ENCODE peak calls at places on chromosome 5, in five cellular contexts. O is H1, Y is neural crest cell, B is pancreas, E is tibial artery. H is an unnamed sample.

GRCh38 chr5:88203977-88204735 is 64.5 kb downstream of the TMEM161B start:
- DNase-seq in Y (peak; percentile 18), O (no peak), E (no peak), B (no peak), H (no peak)

GRCh38 chr5:172353271-172353807 is 69.8 kb upstream of the UBTD2 start:
- DNase-seq in Y (no peak), O (no peak), E (no peak), B (no peak), H (no peak)

GRCh38 chr5:135242021-135242480 is 157.0 kb downstream of the MACROH2A1 start:
- DNase-seq in Y (no peak), B (no peak), O (no peak), E (no peak), H (no peak)

GRCh38 chr5:35438786-35439185 is 178.9 kb upstream of the SPEF2 start:
- DNase-seq in Y (no peak), O (no peak), B (no peak), E (no peak), H (no peak)

GRCh38 chr5:21709766-21710165 is 1143.4 kb downstream of the CDH12 start:
- DNase-seq in Y (no peak), E (no peak), B (no peak), O (no peak), H (no peak)

GRCh38 chr5:123452401-123452800 is 29.2 kb upstream of the CEP120 start:
- DNase-seq in O (no peak), Y (no peak), E (no peak), B (no peak), H (no peak)

GRCh38 chr5:146425023-146425422 is 22.1 kb upstream of the TCERG1 start:
- DNase-seq in B (no peak), E (no peak), Y (no peak), O (no peak), H (no peak)

GRCh38 chr5:87127956-87128687 is 139.6 kb upstream of the RASA1 start:
- DNase-seq in E (no peak), O (no peak), Y (no peak), B (no peak), H (no peak)

GRCh38 chr5:74643160-74643562 is 2.6 kb upstream of the ENC1 start:
- DNase-seq in B (no peak), O (no peak), Y (no peak), E (no peak), H (peak; percentile 76)

GRCh38 chr5:39757121-39757520 is 332.3 kb upstream of the DAB2 start:
- DNase-seq in E (no peak), O (no peak), B (no peak), Y (no peak), H (no peak)

GRCh38 chr5:141491323-141492167 is 2.7 kb downstream of the PCDHGC5 start:
- DNase-seq in B (no peak), E (no peak), Y (no peak), O (no peak), H (no peak)

GRCh38 chr5:102792705-102793104 is 37.6 kb downstream of the PAM start:
- DNase-seq in Y (no peak), O (no peak), B (no peak), E (no peak), H (no peak)

GRCh38 chr5:132528866-132529634 is 14.3 kb downstream of the IL5 start:
- DNase-seq in E (no peak), O (no peak), B (no peak), Y (no peak), H (no peak)

GRCh38 chr5:164119806-164120440 is 614.5 kb downstream of the MAT2B start:
- DNase-seq in E (no peak), B (no peak), Y (no peak), O (no peak), H (no peak)

GRCh38 chr5:30099634-30100033 is 1093.9 kb upstream of the CDH6 start:
- DNase-seq in O (no peak), E (no peak), Y (no peak), B (no peak), H (no peak)

GRCh38 chr5:30574761-30575160 is 618.7 kb upstream of the CDH6 start:
- DNase-seq in O (no peak), E (no peak), B (no peak), Y (no peak), H (no peak)

GRCh38 chr5:142792012-142792864 is 22.1 kb downstream of the ARHGAP26 start:
- DNase-seq in B (no peak), O (no peak), Y (no peak), E (no peak), H (no peak)

GRCh38 chr5:107560377-107560776 is 110.4 kb downstream of the EFNA5 start:
- DNase-seq in Y (no peak), O (no peak), E (no peak), B (no peak), H (no peak)

GRCh38 chr5:171957591-171958251 is 48.7 kb downstream of the FBXW11 start:
- DNase-seq in E (no peak), B (peak; percentile 44), Y (no peak), O (no peak), H (no peak)

GRCh38 chr5:119269061-119269579 is 86.7 kb upstream of the TNFAIP8 start:
- DNase-seq in O (no peak), E (peak; percentile 26), B (peak; percentile 43), Y (no peak), H (no peak)

GRCh38 chr5:77239126-77239741 is 28.8 kb downstream of the PDE8B start:
- DNase-seq in E (no peak), B (no peak), O (no peak), Y (no peak), H (no peak)

GRCh38 chr5:127757576-127757975 is 54.4 kb downstream of the CCDC192 start:
- DNase-seq in Y (no peak), O (no peak), B (peak; percentile 11), E (no peak), H (no peak)

GRCh38 chr5:77214151-77214550 is 3.7 kb downstream of the PDE8B start:
- DNase-seq in B (no peak), O (no peak), Y (no peak), E (no peak), H (no peak)

GRCh38 chr5:127561254-127561653 is 43.8 kb downstream of the PRRC1 start:
- DNase-seq in O (no peak), E (no peak), Y (no peak), B (no peak), H (no peak)

GRCh38 chr5:96324708-96325107 is 108.3 kb downstream of the PCSK1 start:
- DNase-seq in Y (no peak), E (no peak), B (no peak), O (no peak), H (no peak)

GRCh38 chr5:176888016-176888864 is 10.9 kb downstream of the HK3 start:
- DNase-seq in B (no peak), O (no peak), E (no peak), Y (no peak), H (peak; percentile 33)

GRCh38 chr5:84028093-84028492 is 307.4 kb upstream of the HAPLN1 start:
- DNase-seq in Y (no peak), B (no peak), E (no peak), O (no peak), H (no peak)

GRCh38 chr5:170184007-170184687 is 48.6 kb upstream of the C5orf58 start:
- DNase-seq in B (peak; percentile 29), E (peak; percentile 33), Y (peak; percentile 83), O (peak; percentile 43), H (no peak)

GRCh38 chr5:102958481-102959011 is 161.4 kb downstream of the GIN1 start:
- DNase-seq in O (no peak), Y (no peak), B (no peak), E (no peak), H (no peak)

GRCh38 chr5:177336112-177336511 is 15.4 kb downstream of the LMAN2 start:
- DNase-seq in O (no peak), B (no peak), Y (no peak), E (no peak), H (no peak)

GRCh38 chr5:1762878-1763547 is 36.6 kb downstream of the MRPL36 start:
- DNase-seq in B (no peak), E (peak; percentile 4), O (no peak), Y (no peak), H (no peak)

GRCh38 chr5:138274189-138274853 is at the start of gene GFRA3:
- DNase-seq in B (no peak), O (no peak), Y (peak; percentile 17), E (no peak), H (no peak)

GRCh38 chr5:73296772-73297171 is 123.8 kb downstream of the TMEM174 start:
- DNase-seq in O (no peak), B (no peak), Y (no peak), E (no peak), H (no peak)

GRCh38 chr5:146910239-146910638 is 31.7 kb upstream of the PPP2R2B start:
- DNase-seq in Y (no peak), E (no peak), O (no peak), B (no peak), H (no peak)

GRCh38 chr5:9376363-9377117 is 169.3 kb downstream of the SEMA5A start:
- DNase-seq in E (no peak), Y (no peak), O (no peak), B (no peak), H (no peak)

DNA sequence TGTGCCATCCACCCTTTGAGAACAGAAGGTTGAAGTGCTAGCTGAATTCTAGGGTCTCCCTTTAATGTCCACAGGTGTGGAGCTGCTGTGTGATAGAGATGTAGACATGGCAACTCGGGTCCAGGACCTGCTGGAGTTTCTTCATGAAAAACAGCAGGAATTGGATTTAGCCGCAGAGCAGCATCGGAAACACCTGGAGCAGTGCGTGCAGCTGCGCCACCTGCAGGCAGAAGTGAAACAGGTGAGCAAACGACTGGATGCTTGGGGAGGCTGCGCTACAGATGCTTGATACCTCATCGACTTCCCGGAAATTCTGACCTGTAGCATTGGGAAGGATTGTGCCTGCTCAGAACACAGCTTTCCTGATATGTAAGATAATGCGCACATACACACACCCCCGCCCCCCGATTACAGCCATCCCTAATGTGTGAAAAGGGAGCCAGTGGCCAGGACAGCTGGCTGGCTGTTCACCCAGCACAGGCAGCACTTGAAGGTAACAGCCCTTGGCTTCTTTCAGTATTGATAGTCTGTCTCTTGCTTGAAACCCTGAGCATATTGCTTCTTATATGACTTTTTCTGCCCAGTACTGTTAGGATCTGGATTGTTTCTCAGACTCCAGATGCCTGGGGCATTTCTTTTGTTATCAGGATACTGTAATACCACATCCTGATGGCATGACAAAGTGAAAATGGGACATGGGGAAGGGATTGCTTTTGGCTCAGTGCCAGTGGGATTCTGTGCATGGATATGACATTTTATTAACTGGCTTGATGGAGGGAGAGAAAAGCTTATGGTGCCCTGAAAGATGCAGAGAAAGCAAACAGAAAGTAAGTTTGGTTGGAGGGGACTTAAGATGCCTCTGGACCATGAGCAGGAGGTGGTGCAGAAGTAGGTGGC is 216.8 kb upstream of the OTULINL start:
- DNase-seq in O (peak; percentile 44), B (peak; percentile 32), Y (no peak), E (no peak), H (no peak)
- TF ChIP-seq CTCF in O (peak; percentile 97), B (peak; percentile 29), Y (peak; percentile 62), E (no peak), H (peak; percentile 32)

GRCh38 chr5:68891718-68892117 is 202.1 kb upstream of the SLC30A5 start:
- DNase-seq in B (no peak), E (no peak), Y (no peak), O (no peak), H (no peak)
- TF ChIP-seq CTCF in B (no peak), E (no peak), Y (no peak), O (no peak), H (no peak)

GRCh38 chr5:122295138-122295537 is 16.9 kb upstream of the SNCAIP start:
- DNase-seq in Y (no peak), B (no peak), E (no peak), O (no peak), H (no peak)
- TF ChIP-seq CTCF in Y (peak; percentile 43), B (no peak), E (peak; percentile 27), O (no peak), H (no peak)

GRCh38 chr5:6780802-6781391 is 67.7 kb downstream of the TENT4A start:
- DNase-seq in E (no peak), B (no peak), O (no peak), Y (no peak), H (no peak)
- TF ChIP-seq CTCF in E (no peak), B (no peak), O (peak; percentile 63), Y (peak; percentile 50), H (peak; percentile 59)

H was measured in CD14-positive monocyte.